ENCODE peak calls at places on chromosomes 16 and 17, in four cellular contexts. L is stimulated activated CD4-positive, alpha-beta T cell treated with anti-CD3 and anti-CD28 coated beads, Interleukin-15, amount 100 ng/mL, for 24 hours; N is SW 1271; K is activated naive CD8-positive, alpha-beta T cell treated with anti-CD3 and anti-CD28 coated beads, Interleukin-2, amount 50 U/mL, for 24 hours. Y is an unnamed sample.

GRCh38 chr17:68195667-68196393 is 52.0 kb upstream of the AMZ2 start:
- DNase-seq in K (no peak), L (peak; percentile 34), N (no peak), Y (no peak)

GRCh38 chr17:47120521-47121095 is 68.5 kb downstream of the CDC27 start:
- DNase-seq in N (no peak), K (no peak), L (no peak), Y (no peak)

GRCh38 chr17:13581925-13582324 is 19.8 kb downstream of the HS3ST3A1 start:
- DNase-seq in N (no peak), K (no peak), L (no peak), Y (no peak)

GRCh38 chr16:1080801-1081733 is 8.5 kb downstream of the SSTR5 start:
- DNase-seq in N (no peak), L (no peak), K (no peak), Y (no peak)

GRCh38 chr16:66741131-66741900 is 10.1 kb downstream of the DYNC1LI2 start:
- DNase-seq in K (no peak), L (no peak), N (peak; percentile 60), Y (peak; percentile 20)

GRCh38 chr17:39576187-39576586 is 31.5 kb downstream of the NEUROD2 start:
- DNase-seq in N (no peak), L (no peak), K (no peak), Y (peak; percentile 35)

GRCh38 chr17:81272616-81273015 is 22.5 kb downstream of the SLC38A10 start:
- DNase-seq in N (no peak), L (no peak), K (no peak), Y (no peak)

GRCh38 chr17:57523926-57524634 is 221.0 kb downstream of the CCDC182 start:
- DNase-seq in L (no peak), K (no peak), N (peak; percentile 33), Y (no peak)

GRCh38 chr16:86515780-86516617 is 5.7 kb downstream of the FOXF1 start:
- DNase-seq in L (no peak), K (no peak), N (no peak), Y (no peak)

GRCh38 chr17:17712268-17712924 is 31.1 kb downstream of the RAI1 start:
- DNase-seq in K (no peak), N (peak; percentile 84), L (no peak), Y (no peak)

GRCh38 chr16:54216268-54217187 is 70.1 kb downstream of the IRX3 start:
- DNase-seq in N (no peak), L (no peak), K (no peak), Y (no peak)

GRCh38 chr16:24288516-24288915 is 32.4 kb downstream of the CACNG3 start:
- DNase-seq in L (no peak), K (no peak), N (no peak), Y (no peak)

GRCh38 chr16:31071861-31072260 is 2.2 kb downstream of the ZNF668 start:
- DNase-seq in L (no peak), K (no peak), N (no peak), Y (no peak)

GRCh38 chr16:51960931-51961330 is 586.0 kb downstream of the TOX3 start:
- DNase-seq in K (no peak), L (no peak), N (no peak), Y (no peak)

GRCh38 chr16:54654429-54654828 is 276.2 kb upstream of the IRX5 start:
- DNase-seq in L (no peak), N (no peak), K (no peak), Y (no peak)

GRCh38 chr16:88541109-88541508 is 29.1 kb upstream of the ZC3H18 start:
- DNase-seq in L (no peak), K (no peak), N (no peak), Y (no peak)

GRCh38 chr16:25256821-25257503 is 683 bp downstream of the ZKSCAN2 start:
- DNase-seq in K (peak; percentile 25), N (peak; percentile 73), L (peak; percentile 31), Y (peak; percentile 40)

GRCh38 chr16:4982056-4982867 is 24.1 kb downstream of the SEC14L5 start:
- DNase-seq in N (no peak), K (no peak), L (no peak), Y (no peak)

GRCh38 chr16:77581706-77582105 is 140.6 kb upstream of the NUDT7 start:
- DNase-seq in K (no peak), N (no peak), L (no peak), Y (no peak)

GRCh38 chr17:69812240-69812837 is 262.7 kb upstream of the KCNJ16 start:
- DNase-seq in N (no peak), K (no peak), L (no peak), Y (no peak)

GRCh38 chr17:82615084-82616020 is 32.9 kb downstream of the WDR45B start:
- DNase-seq in L (no peak), K (no peak), N (no peak), Y (peak; percentile 27)

GRCh38 chr17:31593806-31594205 is 202.3 kb downstream of the RAB11FIP4 start:
- DNase-seq in N (no peak), L (no peak), K (no peak), Y (no peak)

GRCh38 chr17:50149425-50150353 is 788 bp downstream of the PPP1R9B start:
- DNase-seq in N (peak; percentile 25), K (peak; percentile 65), L (peak; percentile 66), Y (no peak)

GRCh38 chr16:25747160-25747758 is 55.5 kb downstream of the HS3ST4 start:
- DNase-seq in L (peak; percentile 7), N (no peak), K (peak; percentile 7), Y (no peak)

GRCh38 chr17:73240561-73240960 is 21.1 kb downstream of the CPSF4L start:
- DNase-seq in L (no peak), K (no peak), N (no peak), Y (no peak)

GRCh38 chr17:33241390-33241789 is 51.7 kb downstream of the ASIC2 start:
- DNase-seq in K (no peak), N (no peak), L (no peak), Y (no peak)

GRCh38 chr16:67071476-67072048 is 38.2 kb upstream of the PHAF1 start:
- DNase-seq in K (no peak), N (no peak), L (no peak), Y (no peak)